ENCODE peak calls at places on chromosomes 12 and 14, in ten cellular contexts. R is EL; X is SK-N-DZ; T is WTC11; Y is activated T-cell treated with anti-CD3 and anti-CD28 coated beads, Interleukin-2, amount 50 U/mL, for 48 hours; V is aorta; J is IMR-90; Q is AG10803; L is NCI-H524; S is G401. W is an unnamed sample.
A peak's percentile ranks its signal among the peaks of the same experiment; 100 is the strongest.

GRCh38 chr12:25655702-25656101 is 102.6 kb upstream of the LMNTD1 start:
- DNase-seq in R (no peak), X (no peak), T (no peak), Y (no peak), V (no peak), J (no peak), Q (no peak), L (no peak), S (no peak), W (no peak)

GRCh38 chr14:102320033-102320660 is 601 bp downstream of the ZNF839 start:
- DNase-seq in R (peak; percentile 44), X (no peak), T (no peak), Y (peak; percentile 58), V (peak; percentile 86), J (peak; percentile 56), Q (peak; percentile 60), L (peak; percentile 46), S (peak; percentile 43), W (peak; percentile 52)

GRCh38 chr14:21527320-21527679 is 1.2 kb upstream of the SALL2 start:
- DNase-seq in R (no peak), X (no peak), T (no peak), Y (no peak), V (no peak), J (no peak), Q (no peak), L (no peak), S (no peak), W (no peak)

GRCh38 chr12:75710361-75711069 is 199.1 kb upstream of the KRR1 start:
- DNase-seq in R (no peak), X (no peak), T (no peak), Y (no peak), V (no peak), J (no peak), Q (peak; percentile 25), L (no peak), S (no peak), W (no peak)

GRCh38 chr12:120468271-120468845 is 1.2 kb downstream of the SRSF9 start:
- DNase-seq in R (peak; percentile 65), X (peak; percentile 22), T (peak; percentile 33), Y (peak; percentile 48), V (peak; percentile 78), J (peak; percentile 57), Q (peak; percentile 62), L (no peak), S (peak; percentile 28), W (peak; percentile 51)

GRCh38 chr12:128994869-128995268 is 141.6 kb downstream of the GLT1D1 start:
- DNase-seq in R (no peak), X (no peak), T (no peak), Y (no peak), V (no peak), J (no peak), Q (no peak), L (peak; percentile 48), S (peak; percentile 49), W (no peak)

GRCh38 chr14:68715032-68715924 is 77.6 kb downstream of the ZFP36L1 start:
- DNase-seq in R (peak; percentile 58), X (no peak), T (no peak), Y (no peak), V (no peak), J (peak; percentile 58), Q (peak; percentile 48), L (no peak), S (no peak), W (peak; percentile 46)

GRCh38 chr14:53360821-53361220 is 207.7 kb upstream of the DDHD1 start:
- DNase-seq in R (no peak), X (no peak), T (no peak), Y (no peak), V (no peak), J (no peak), Q (no peak), L (no peak), S (no peak), W (no peak)